ENCODE peak calls at places on chromosome 17, in ten cellular contexts. C, J, B, Q, O, R, Z, L, W and G are unnamed samples.

GRCh38 chr17:74569392-74570003 is 2.2 kb upstream of the CD300H start:
- DNase-seq in C (no peak), L (peak), Q (no peak), R (no peak), J (no peak), Z (no peak), W (peak), O (peak), B (no peak), G (peak)

GRCh38 chr17:39612935-39613465 is 5.3 kb upstream of the NEUROD2 start:
- DNase-seq in R (no peak), B (no peak), Q (no peak), L (no peak), O (no peak), Z (no peak), C (no peak), W (no peak), J (no peak), G (no peak)

GRCh38 chr17:65527857-65528591 is 33.4 kb downstream of the AXIN2 start:
- DNase-seq in J (peak), Q (no peak), C (no peak), O (no peak), B (no peak), W (no peak), Z (no peak), L (no peak), R (no peak), G (no peak)

GRCh38 chr17:1606352-1606985 is 22.2 kb downstream of the SLC43A2 start:
- DNase-seq in Z (no peak), R (no peak), L (no peak), B (no peak), C (no peak), O (no peak), J (no peak), W (no peak), Q (no peak), G (no peak)

GRCh38 chr17:32852811-32853210 is 24.1 kb downstream of the MYO1D start:
- DNase-seq in B (no peak), R (no peak), J (no peak), C (no peak), O (no peak), W (no peak), Z (no peak), Q (no peak), L (no peak), G (no peak)

GRCh38 chr17:59093702-59094231 is 12.9 kb downstream of the TRIM37 start:
- DNase-seq in R (no peak), O (no peak), B (no peak), L (no peak), J (no peak), Z (peak), C (no peak), W (no peak), Q (no peak), G (no peak)

GRCh38 chr17:19939993-19940721 is 37.5 kb downstream of the AKAP10 start:
- DNase-seq in Z (no peak), W (no peak), B (no peak), L (no peak), Q (no peak), R (no peak), O (no peak), J (no peak), C (no peak), G (no peak)

GRCh38 chr17:57957886-57958285 is 2.7 kb upstream of the CUEDC1 start:
- DNase-seq in B (no peak), C (no peak), O (no peak), J (peak), L (no peak), Q (peak), W (no peak), R (peak), Z (no peak), G (no peak)

GRCh38 chr17:33016920-33017319 is 25.3 kb downstream of the SPACA3 start:
- DNase-seq in Z (no peak), J (no peak), R (no peak), W (no peak), Q (no peak), L (no peak), O (peak), C (no peak), B (no peak), G (no peak)

GRCh38 chr17:81057079-81057730 is 22.3 kb downstream of the BAIAP2 start:
- DNase-seq in C (peak), Z (peak), W (no peak), J (peak), R (peak), L (no peak), Q (peak), B (peak), O (no peak), G (peak)

GRCh38 chr17:72183194-72183685 is 62.4 kb downstream of the SOX9 start:
- DNase-seq in O (no peak), L (no peak), C (no peak), B (peak), R (no peak), Z (no peak), Q (no peak), W (no peak), J (no peak), G (no peak)

GRCh38 chr17:41642252-41643156 is 18.1 kb upstream of the KRT17 start:
- DNase-seq in Z (no peak), W (no peak), J (no peak), B (no peak), R (no peak), L (no peak), C (no peak), O (no peak), Q (no peak), G (no peak)

GRCh38 chr17:46192484-46193245 is 564 bp downstream of the KANSL1 start:
- DNase-seq in C (peak), L (no peak), Z (peak), B (peak), J (peak), W (peak), R (no peak), Q (peak), O (peak), G (peak)

GRCh38 chr17:68101992-68102758 is 66.6 kb downstream of the KPNA2 start:
- DNase-seq in J (no peak), Z (no peak), C (no peak), W (no peak), R (no peak), O (peak), B (peak), Q (peak), L (no peak), G (peak)

GRCh38 chr17:81727324-81728031 is 15.4 kb downstream of the SLC25A10 start:
- DNase-seq in W (no peak), R (no peak), Z (no peak), C (no peak), L (no peak), J (no peak), B (peak), O (no peak), Q (peak), G (peak)

GRCh38 chr17:7916799-7917198 is 710 bp upstream of the RNF227 start:
- DNase-seq in L (no peak), C (no peak), B (no peak), Q (peak), W (no peak), R (no peak), J (no peak), Z (no peak), O (no peak), G (no peak)

DNA sequence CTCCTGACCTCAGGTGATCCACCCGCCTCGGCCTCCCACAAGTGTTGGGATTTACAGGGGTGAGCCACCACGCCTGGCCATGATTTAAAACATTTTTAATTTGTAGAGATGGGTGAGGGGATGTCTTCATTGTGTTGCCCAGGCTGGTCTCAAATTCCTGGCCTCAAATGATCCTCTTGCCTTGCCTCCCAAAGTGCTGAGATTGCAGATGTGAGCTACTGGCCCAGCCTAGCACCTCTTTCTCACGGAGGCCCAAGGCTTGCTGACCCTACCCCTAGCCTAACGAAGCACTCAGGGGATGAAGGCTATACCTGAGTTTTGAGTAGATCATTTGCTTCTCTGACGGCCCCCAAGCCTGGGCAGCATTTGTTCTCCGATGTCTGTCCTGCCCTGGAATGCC is 26.6 kb downstream of the UNK start:
- DNase-seq in O (no peak), L (no peak), Q (no peak), R (no peak), C (no peak), Z (no peak), B (no peak), W (no peak), J (no peak), G (no peak)
- TF ChIP-seq POLR2AphosphoS5 in O (no peak), L (no peak), Q (no peak), R (no peak), C (no peak), Z (no peak), B (no peak), W (no peak), J (no peak), G (no peak)

GRCh38 chr17:79528592-79529125 is 82.2 kb downstream of the RBFOX3 start:
- DNase-seq in R (no peak), L (no peak), W (no peak), O (no peak), Q (no peak), C (no peak), B (no peak), Z (no peak), J (no peak), G (no peak)
- H3K27ac ChIP-seq in R (no peak), L (no peak), W (no peak), O (no peak), Q (no peak), C (no peak), B (no peak), Z (no peak), J (no peak), G (no peak)

GRCh38 chr17:77528516-77529327 is 388.0 kb downstream of the SEC14L1 start:
- DNase-seq in R (no peak), O (peak), L (no peak), Z (peak), B (no peak), J (no peak), W (no peak), C (no peak), Q (no peak), G (no peak)
- TF ChIP-seq POLR2AphosphoS5 in R (no peak), O (peak), L (no peak), Z (no peak), B (no peak), J (no peak), W (no peak), C (no peak), Q (no peak), G (no peak)

GRCh38 chr17:29663155-29663554 is 40.4 kb upstream of the CORO6 start:
- DNase-seq in L (no peak), C (no peak), O (peak), W (no peak), B (no peak), Q (no peak), R (no peak), J (no peak), Z (no peak), G (no peak)
- H3K27ac ChIP-seq in L (no peak), C (peak), O (peak), W (no peak), B (no peak), Q (no peak), R (no peak), J (no peak), Z (no peak), G (no peak)